ENCODE peak calls at places on chromosomes 13 and 19, in eight cellular contexts. One of them, this sample, is unnamed.
A peak's percentile ranks its signal among the peaks of the same experiment; 100 is the strongest.

GRCh38 chr19:51422053-51422448 is 4.6 kb upstream of the SIGLEC10 start:
- DNase-seq in breast epithelium: peak; percentile 26
- DNase-seq in Right ventricle myocardium superior: peak; percentile 91
- DNase-seq in aorta: peak; percentile 92
- DNase-seq in naive thymus-derived CD8-positive, alpha-beta T cell: peak; percentile 78
- DNase-seq in endothelial cell: peak; percentile 100
- DNase-seq in iris pigment epithelial cell: peak; percentile 59
- DNase-seq in neural crest cell: peak; percentile 98
- DNase-seq in this sample: peak; percentile 79

GRCh38 chr13:97262058-97262457 is 39.9 kb downstream of the MBNL2 start:
- DNase-seq in aorta: no peak
- DNase-seq in naive thymus-derived CD8-positive, alpha-beta T cell: no peak
- DNase-seq in endothelial cell: no peak
- DNase-seq in Right ventricle myocardium superior: no peak
- DNase-seq in iris pigment epithelial cell: no peak
- DNase-seq in breast epithelium: no peak
- DNase-seq in neural crest cell: no peak
- DNase-seq in this sample: no peak

GRCh38 chr13:74930402-74931165 is 551.4 kb downstream of the TBC1D4 start:
- DNase-seq in iris pigment epithelial cell: peak; percentile 64
- DNase-seq in endothelial cell: no peak
- DNase-seq in aorta: no peak
- DNase-seq in Right ventricle myocardium superior: no peak
- DNase-seq in naive thymus-derived CD8-positive, alpha-beta T cell: no peak
- DNase-seq in neural crest cell: no peak
- DNase-seq in breast epithelium: no peak
- DNase-seq in this sample: no peak

GRCh38 chr19:29840066-29840950 is 28.5 kb downstream of the CCNE1 start:
- DNase-seq in naive thymus-derived CD8-positive, alpha-beta T cell: no peak
- DNase-seq in neural crest cell: no peak
- DNase-seq in Right ventricle myocardium superior: no peak
- DNase-seq in iris pigment epithelial cell: no peak
- DNase-seq in aorta: peak; percentile 62
- DNase-seq in endothelial cell: no peak
- DNase-seq in breast epithelium: no peak
- DNase-seq in this sample: no peak

GRCh38 chr19:10760268-10760944 is 42.5 kb downstream of the DNM2 start:
- DNase-seq in naive thymus-derived CD8-positive, alpha-beta T cell: no peak
- DNase-seq in iris pigment epithelial cell: no peak
- DNase-seq in neural crest cell: no peak
- DNase-seq in Right ventricle myocardium superior: no peak
- DNase-seq in aorta: no peak
- DNase-seq in endothelial cell: no peak
- DNase-seq in breast epithelium: no peak
- DNase-seq in this sample: peak; percentile 81

GRCh38 chr13:40668335-40668734 is 1.9 kb upstream of the FOXO1 start:
- DNase-seq in naive thymus-derived CD8-positive, alpha-beta T cell: peak; percentile 48
- DNase-seq in Right ventricle myocardium superior: peak; percentile 67
- DNase-seq in endothelial cell: peak; percentile 29
- DNase-seq in neural crest cell: no peak
- DNase-seq in aorta: no peak
- DNase-seq in breast epithelium: no peak
- DNase-seq in iris pigment epithelial cell: no peak
- DNase-seq in this sample: peak; percentile 40

GRCh38 chr13:21034602-21035190 is 26.7 kb downstream of the LATS2 start:
- DNase-seq in breast epithelium: no peak
- DNase-seq in neural crest cell: no peak
- DNase-seq in naive thymus-derived CD8-positive, alpha-beta T cell: no peak
- DNase-seq in iris pigment epithelial cell: peak; percentile 36
- DNase-seq in aorta: no peak
- DNase-seq in endothelial cell: peak; percentile 52
- DNase-seq in Right ventricle myocardium superior: peak; percentile 62
- DNase-seq in this sample: no peak

GRCh38 chr13:92097337-92097903 is 699.0 kb downstream of the GPC5 start:
- DNase-seq in neural crest cell: no peak
- DNase-seq in breast epithelium: no peak
- DNase-seq in naive thymus-derived CD8-positive, alpha-beta T cell: no peak
- DNase-seq in iris pigment epithelial cell: peak; percentile 34
- DNase-seq in Right ventricle myocardium superior: no peak
- DNase-seq in endothelial cell: no peak
- DNase-seq in aorta: no peak
- DNase-seq in this sample: no peak

GRCh38 chr13:58434943-58435342 is 803.4 kb downstream of the PCDH17 start:
- DNase-seq in breast epithelium: no peak
- DNase-seq in neural crest cell: peak; percentile 3
- DNase-seq in endothelial cell: no peak
- DNase-seq in aorta: no peak
- DNase-seq in iris pigment epithelial cell: no peak
- DNase-seq in Right ventricle myocardium superior: no peak
- DNase-seq in naive thymus-derived CD8-positive, alpha-beta T cell: no peak
- DNase-seq in this sample: no peak

GRCh38 chr13:44763604-44764311 is 187.6 kb upstream of the TSC22D1 start:
- DNase-seq in naive thymus-derived CD8-positive, alpha-beta T cell: no peak
- DNase-seq in breast epithelium: peak; percentile 74
- DNase-seq in iris pigment epithelial cell: peak; percentile 17
- DNase-seq in neural crest cell: peak; percentile 7
- DNase-seq in Right ventricle myocardium superior: peak; percentile 54
- DNase-seq in endothelial cell: no peak
- DNase-seq in aorta: no peak
- DNase-seq in this sample: no peak

This sample was measured in SW480.